ENCODE peak calls at places on chromosomes 2 and 18, in five cellular contexts. S is ELF-1, I is DMS53, E is WERI-Rb-1, V is lower lobe of right lung. Q is an unnamed sample.

GRCh38 chr2:10062931-10063365 is 17.3 kb downstream of the CYS1 start:
- DNase-seq in I (no peak), S (no peak), E (no peak), V (no peak), Q (no peak)

GRCh38 chr2:64966839-64967238 is 22.4 kb upstream of the SLC1A4 start:
- DNase-seq in V (no peak), I (peak), E (no peak), S (no peak), Q (no peak)

GRCh38 chr2:152657042-152657441 is 60.2 kb downstream of the PRPF40A start:
- DNase-seq in I (no peak), V (no peak), E (no peak), S (no peak), Q (no peak)

GRCh38 chr2:29398384-29399237 is 283.4 kb downstream of the CLIP4 start:
- DNase-seq in V (no peak), E (no peak), S (peak), I (peak), Q (no peak)

GRCh38 chr2:42878581-42878980 is 86.2 kb upstream of the HAAO start:
- DNase-seq in E (no peak), S (no peak), I (no peak), V (no peak), Q (no peak)

GRCh38 chr2:85702172-85702571 is 8.0 kb downstream of the GNLY start:
- DNase-seq in V (no peak), I (peak), S (no peak), E (no peak), Q (no peak)

GRCh38 chr18:55522011-55522410 is 66.0 kb downstream of the TCF4 start:
- DNase-seq in E (peak), I (peak), V (no peak), S (peak), Q (no peak)

GRCh38 chr2:46657042-46657504 is 177.7 kb downstream of the TMEM247 start:
- DNase-seq in E (no peak), S (peak), V (no peak), I (peak), Q (no peak)

GRCh38 chr2:220278022-220278421 is 650.6 kb downstream of the SLC4A3 start:
- DNase-seq in I (no peak), E (no peak), V (no peak), S (no peak), Q (no peak)

GRCh38 chr2:233082934-233083755 is 23.0 kb downstream of the INPP5D start:
- DNase-seq in I (no peak), V (no peak), E (no peak), S (no peak), Q (peak)

GRCh38 chr2:60311524-60311923 is 241.9 kb downstream of the BCL11A start:
- DNase-seq in E (no peak), V (no peak), I (no peak), S (no peak), Q (no peak)

GRCh38 chr2:74890711-74891110 is 56.8 kb downstream of the HK2 start:
- DNase-seq in I (no peak), S (no peak), V (no peak), E (no peak), Q (no peak)

GRCh38 chr2:222693837-222694236 is 22.4 kb downstream of the MOGAT1 start:
- DNase-seq in V (no peak), E (no peak), I (peak), S (no peak), Q (no peak)

GRCh38 chr2:233455006-233455405 is 100.7 kb downstream of the DGKD start:
- DNase-seq in S (no peak), V (peak), E (no peak), I (no peak), Q (peak)

GRCh38 chr2:194557993-194558392 is 1099.0 kb upstream of the SLC39A10 start:
- DNase-seq in I (no peak), E (no peak), V (no peak), S (no peak), Q (no peak)

GRCh38 chr2:61266653-61267505 is 104.9 kb downstream of the C2orf74 start:
- DNase-seq in S (no peak), E (no peak), V (no peak), I (no peak), Q (no peak)

GRCh38 chr2:40257812-40258457 is 194.0 kb downstream of the SLC8A1 start:
- DNase-seq in V (no peak), I (no peak), S (no peak), E (no peak), Q (no peak)

GRCh38 chr2:237048595-237048994 is 37.1 kb upstream of the COPS8 start:
- DNase-seq in E (no peak), I (peak), V (no peak), S (no peak), Q (no peak)

GRCh38 chr2:64168756-64169155 is 24.5 kb upstream of the PELI1 start:
- DNase-seq in I (no peak), S (no peak), V (no peak), E (no peak), Q (no peak)

GRCh38 chr2:107358362-107358761 is 468.3 kb upstream of the RGPD4 start:
- DNase-seq in S (no peak), V (no peak), E (no peak), I (no peak), Q (no peak)